ENCODE peak calls at places on chromosome 14, in seven cellular contexts. One of them, this sample, is unnamed. For H3K4me1, the result is how much of the 10 kb centered on the place peaks cover.

GRCh38 chr14:78245238-78245637 is 75.1 kb downstream of the NRXN3 start:
- DNase-seq in naive thymus-derived CD4-positive, alpha-beta T cell: no peak
- DNase-seq in ovary: no peak
- DNase-seq in heart right ventricle: no peak
- DNase-seq in GM12878: no peak
- DNase-seq in Peyer's patch: no peak
- DNase-seq in left lung: peak
- DNase-seq in this sample: no peak

GRCh38 chr14:31357279-31357678 is 63.1 kb downstream of the HEATR5A start:
- DNase-seq in naive thymus-derived CD4-positive, alpha-beta T cell: no peak
- DNase-seq in heart right ventricle: no peak
- DNase-seq in GM12878: no peak
- DNase-seq in left lung: no peak
- DNase-seq in ovary: no peak
- DNase-seq in Peyer's patch: no peak
- DNase-seq in this sample: no peak

GRCh38 chr14:21525571-21525970 is 575 bp downstream of the SALL2 start:
- DNase-seq in heart right ventricle: no peak
- DNase-seq in ovary: peak
- DNase-seq in left lung: no peak
- DNase-seq in Peyer's patch: no peak
- DNase-seq in GM12878: no peak
- DNase-seq in naive thymus-derived CD4-positive, alpha-beta T cell: no peak
- DNase-seq in this sample: no peak

GRCh38 chr14:26088260-26088659 is 509.6 kb downstream of the NOVA1 start:
- DNase-seq in GM12878: no peak
- DNase-seq in Peyer's patch: no peak
- DNase-seq in naive thymus-derived CD4-positive, alpha-beta T cell: no peak
- DNase-seq in left lung: no peak
- DNase-seq in ovary: no peak
- DNase-seq in heart right ventricle: no peak
- DNase-seq in this sample: no peak

GRCh38 chr14:39368261-39368959 is 63.8 kb downstream of the FBXO33 start:
- DNase-seq in GM12878: no peak
- DNase-seq in left lung: no peak
- DNase-seq in Peyer's patch: no peak
- DNase-seq in naive thymus-derived CD4-positive, alpha-beta T cell: no peak
- DNase-seq in ovary: peak
- DNase-seq in heart right ventricle: peak
- DNase-seq in this sample: no peak

GRCh38 chr14:95338436-95338835 is 18.7 kb upstream of the CLMN start:
- DNase-seq in left lung: no peak
- DNase-seq in naive thymus-derived CD4-positive, alpha-beta T cell: no peak
- DNase-seq in heart right ventricle: no peak
- DNase-seq in GM12878: no peak
- DNase-seq in Peyer's patch: no peak
- DNase-seq in ovary: no peak
- DNase-seq in this sample: no peak

GRCh38 chr14:92539875-92540274 is 26.3 kb downstream of the RIN3 start:
- DNase-seq in Peyer's patch: peak
- DNase-seq in ovary: peak
- DNase-seq in left lung: peak
- DNase-seq in naive thymus-derived CD4-positive, alpha-beta T cell: no peak
- DNase-seq in GM12878: no peak
- DNase-seq in heart right ventricle: peak
- DNase-seq in this sample: no peak

GRCh38 chr14:21268612-21269251 is 510 bp downstream of the HNRNPC start:
- DNase-seq in left lung: no peak
- DNase-seq in naive thymus-derived CD4-positive, alpha-beta T cell: peak
- DNase-seq in heart right ventricle: no peak
- DNase-seq in ovary: peak
- DNase-seq in Peyer's patch: peak
- DNase-seq in GM12878: no peak
- DNase-seq in this sample: no peak

GRCh38 chr14:38867561-38868150 is 235.4 kb downstream of the SEC23A start:
- DNase-seq in left lung: peak
- DNase-seq in Peyer's patch: peak
- DNase-seq in ovary: peak
- DNase-seq in heart right ventricle: peak
- DNase-seq in naive thymus-derived CD4-positive, alpha-beta T cell: peak
- DNase-seq in GM12878: no peak
- DNase-seq in this sample: peak

GRCh38 chr14:35553808-35554207 is 19.8 kb downstream of the INSM2 start:
- DNase-seq in naive thymus-derived CD4-positive, alpha-beta T cell: no peak
- DNase-seq in Peyer's patch: no peak
- DNase-seq in left lung: no peak
- DNase-seq in heart right ventricle: no peak
- DNase-seq in ovary: no peak
- DNase-seq in GM12878: no peak
- DNase-seq in this sample: no peak

GRCh38 chr14:53062856-53063255 is 90.3 kb downstream of the DDHD1 start:
- DNase-seq in GM12878: no peak
- DNase-seq in naive thymus-derived CD4-positive, alpha-beta T cell: no peak
- DNase-seq in left lung: no peak
- DNase-seq in heart right ventricle: no peak
- DNase-seq in ovary: no peak
- DNase-seq in Peyer's patch: no peak
- DNase-seq in this sample: no peak

GRCh38 chr14:69812725-69813124 is 15.7 kb upstream of the SLC10A1 start:
- DNase-seq in Peyer's patch: no peak
- DNase-seq in naive thymus-derived CD4-positive, alpha-beta T cell: no peak
- DNase-seq in GM12878: no peak
- DNase-seq in heart right ventricle: no peak
- DNase-seq in ovary: no peak
- DNase-seq in left lung: no peak
- DNase-seq in this sample: no peak

GRCh38 chr14:49051328-49052060 is 534.7 kb downstream of the RPS29 start:
- DNase-seq in Peyer's patch: no peak
- DNase-seq in naive thymus-derived CD4-positive, alpha-beta T cell: no peak
- DNase-seq in left lung: no peak
- DNase-seq in heart right ventricle: no peak
- DNase-seq in GM12878: no peak
- DNase-seq in ovary: no peak
- DNase-seq in this sample: no peak

GRCh38 chr14:30251017-30251416 is 307.9 kb upstream of the G2E3 start:
- DNase-seq in ovary: no peak
- DNase-seq in heart right ventricle: no peak
- DNase-seq in GM12878: no peak
- DNase-seq in naive thymus-derived CD4-positive, alpha-beta T cell: no peak
- DNase-seq in Peyer's patch: no peak
- DNase-seq in left lung: no peak
- DNase-seq in this sample: no peak

GRCh38 chr14:86858043-86858442 is 1134.9 kb downstream of the GALC start:
- DNase-seq in Peyer's patch: no peak
- DNase-seq in left lung: no peak
- DNase-seq in naive thymus-derived CD4-positive, alpha-beta T cell: no peak
- DNase-seq in heart right ventricle: no peak
- DNase-seq in ovary: no peak
- DNase-seq in GM12878: no peak
- DNase-seq in this sample: no peak

GRCh38 chr14:102604183-102604582 is 11.7 kb downstream of the RCOR1 start:
- DNase-seq in left lung: no peak
- DNase-seq in heart right ventricle: no peak
- DNase-seq in naive thymus-derived CD4-positive, alpha-beta T cell: no peak
- DNase-seq in GM12878: no peak
- DNase-seq in ovary: no peak
- DNase-seq in Peyer's patch: no peak
- DNase-seq in this sample: no peak
- H3K27ac ChIP-seq in left lung: peak
- H3K27ac ChIP-seq in heart right ventricle: no peak
- H3K27ac ChIP-seq in naive thymus-derived CD4-positive, alpha-beta T cell: no peak
- H3K27ac ChIP-seq in GM12878: no peak
- H3K27ac ChIP-seq in ovary: no peak
- H3K27ac ChIP-seq in Peyer's patch: no peak
- H3K27ac ChIP-seq in this sample: no peak

GRCh38 chr14:63544641-63545234 is 1.6 kb upstream of the PPP2R5E start:
- DNase-seq in naive thymus-derived CD4-positive, alpha-beta T cell: no peak
- DNase-seq in left lung: no peak
- DNase-seq in Peyer's patch: no peak
- DNase-seq in heart right ventricle: no peak
- DNase-seq in GM12878: no peak
- DNase-seq in ovary: no peak
- DNase-seq in this sample: no peak
- H3K4me3 ChIP-seq in naive thymus-derived CD4-positive, alpha-beta T cell: no peak
- H3K4me3 ChIP-seq in left lung: no peak
- H3K4me3 ChIP-seq in Peyer's patch: no peak
- H3K4me3 ChIP-seq in heart right ventricle: peak
- H3K4me3 ChIP-seq in GM12878: peak
- H3K4me3 ChIP-seq in ovary: peak
- H3K4me3 ChIP-seq in this sample: peak

GRCh38 chr14:64137657-64138290 is 156.4 kb downstream of the ESR2 start:
- DNase-seq in ovary: peak
- DNase-seq in Peyer's patch: no peak
- DNase-seq in GM12878: no peak
- DNase-seq in heart right ventricle: no peak
- DNase-seq in naive thymus-derived CD4-positive, alpha-beta T cell: no peak
- DNase-seq in left lung: no peak
- DNase-seq in this sample: no peak
- H3K4me1 ChIP-seq in ovary: under half
- H3K4me1 ChIP-seq in Peyer's patch: under half
- H3K4me1 ChIP-seq in GM12878: under half
- H3K4me1 ChIP-seq in heart right ventricle: under half
- H3K4me1 ChIP-seq in naive thymus-derived CD4-positive, alpha-beta T cell: under half
- H3K4me1 ChIP-seq in left lung: under half
- H3K4me1 ChIP-seq in this sample: under half

GRCh38 chr14:59679872-59680271 is 103.3 kb upstream of the CCDC175 start:
- DNase-seq in GM12878: no peak
- DNase-seq in ovary: no peak
- DNase-seq in Peyer's patch: no peak
- DNase-seq in left lung: no peak
- DNase-seq in heart right ventricle: no peak
- DNase-seq in naive thymus-derived CD4-positive, alpha-beta T cell: no peak
- DNase-seq in this sample: peak
- H3K27ac ChIP-seq in GM12878: no peak
- H3K27ac ChIP-seq in ovary: no peak
- H3K27ac ChIP-seq in Peyer's patch: no peak
- H3K27ac ChIP-seq in left lung: no peak
- H3K27ac ChIP-seq in heart right ventricle: no peak
- H3K27ac ChIP-seq in naive thymus-derived CD4-positive, alpha-beta T cell: no peak
- H3K27ac ChIP-seq in this sample: peak

GRCh38 chr14:75579882-75580281 is 1.5 kb downstream of the FLVCR2 start:
- DNase-seq in heart right ventricle: no peak
- DNase-seq in ovary: no peak
- DNase-seq in naive thymus-derived CD4-positive, alpha-beta T cell: no peak
- DNase-seq in GM12878: no peak
- DNase-seq in Peyer's patch: no peak
- DNase-seq in left lung: no peak
- DNase-seq in this sample: no peak
- H3K4me3 ChIP-seq in heart right ventricle: peak
- H3K4me3 ChIP-seq in ovary: no peak
- H3K4me3 ChIP-seq in naive thymus-derived CD4-positive, alpha-beta T cell: no peak
- H3K4me3 ChIP-seq in GM12878: peak
- H3K4me3 ChIP-seq in Peyer's patch: peak
- H3K4me3 ChIP-seq in left lung: peak
- H3K4me3 ChIP-seq in this sample: peak

GRCh38 chr14:100386846-100387245 is 63.7 kb downstream of the SLC25A47 start:
- DNase-seq in ovary: no peak
- DNase-seq in naive thymus-derived CD4-positive, alpha-beta T cell: no peak
- DNase-seq in left lung: no peak
- DNase-seq in heart right ventricle: no peak
- DNase-seq in Peyer's patch: no peak
- DNase-seq in GM12878: no peak
- DNase-seq in this sample: no peak

GRCh38 chr14:100386121-100386520 is 63.0 kb downstream of the SLC25A47 start:
- DNase-seq in Peyer's patch: no peak
- DNase-seq in GM12878: no peak
- DNase-seq in ovary: no peak
- DNase-seq in heart right ventricle: no peak
- DNase-seq in naive thymus-derived CD4-positive, alpha-beta T cell: no peak
- DNase-seq in left lung: no peak
- DNase-seq in this sample: no peak

GRCh38 chr14:100384277-100384676 is 61.1 kb downstream of the SLC25A47 start:
- DNase-seq in Peyer's patch: no peak
- DNase-seq in naive thymus-derived CD4-positive, alpha-beta T cell: no peak
- DNase-seq in ovary: no peak
- DNase-seq in heart right ventricle: no peak
- DNase-seq in left lung: no peak
- DNase-seq in GM12878: no peak
- DNase-seq in this sample: no peak

GRCh38 chr14:100383727-100384158 is 60.6 kb downstream of the SLC25A47 start:
- DNase-seq in GM12878: no peak
- DNase-seq in naive thymus-derived CD4-positive, alpha-beta T cell: peak
- DNase-seq in heart right ventricle: peak
- DNase-seq in ovary: peak
- DNase-seq in Peyer's patch: peak
- DNase-seq in left lung: peak
- DNase-seq in this sample: no peak

DNA sequence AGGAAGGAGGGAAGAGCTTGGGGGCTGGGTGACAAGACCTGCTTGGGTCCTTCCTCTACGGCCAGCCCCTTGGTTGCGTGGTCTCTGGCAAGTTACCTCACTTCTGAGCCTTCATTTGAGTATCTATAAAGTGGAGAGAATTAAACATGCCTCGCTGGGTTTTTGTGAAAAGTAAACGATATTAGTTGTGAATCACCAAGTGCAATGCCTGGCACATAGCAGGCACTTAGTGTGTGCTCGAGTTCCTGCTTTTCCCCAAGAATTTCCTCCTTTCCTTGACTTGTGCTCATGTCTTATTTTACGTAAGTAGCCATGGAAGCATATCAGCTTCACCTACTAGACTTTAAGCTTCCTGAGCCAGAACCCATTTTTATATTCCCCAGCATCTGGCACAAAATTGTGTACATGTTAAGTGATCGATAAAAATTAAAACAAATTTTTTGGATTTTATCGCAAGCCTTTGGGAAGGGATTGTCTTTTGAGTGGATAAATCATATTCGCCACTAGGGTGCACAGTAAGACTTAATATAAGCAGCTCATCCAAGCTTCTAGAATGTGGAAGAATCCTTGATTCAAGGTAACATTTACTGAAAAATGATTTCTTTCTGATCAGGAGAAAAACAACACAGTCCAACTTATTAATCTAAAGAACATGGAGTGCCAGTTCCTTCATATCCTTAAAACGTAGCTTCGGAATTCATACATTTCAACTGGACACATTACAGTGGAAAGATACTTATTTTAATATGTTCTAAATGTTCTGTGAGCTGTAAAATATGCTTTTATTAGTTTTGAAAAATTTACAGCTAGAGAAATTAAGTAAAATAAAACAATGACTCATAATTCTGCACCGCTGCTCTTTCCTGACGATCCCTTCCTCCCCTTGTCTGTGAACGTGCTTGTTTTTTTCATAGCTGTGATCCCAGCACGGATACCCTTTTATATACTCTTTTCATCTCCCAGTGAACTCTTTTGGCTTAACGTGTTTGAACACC is 62.0 kb downstream of the SLC25A47 start:
- DNase-seq in left lung: no peak
- DNase-seq in ovary: no peak
- DNase-seq in GM12878: no peak
- DNase-seq in Peyer's patch: no peak
- DNase-seq in heart right ventricle: no peak
- DNase-seq in naive thymus-derived CD4-positive, alpha-beta T cell: no peak
- DNase-seq in this sample: no peak
- H3K4me1 ChIP-seq in left lung: under half
- H3K4me1 ChIP-seq in ovary: under half
- H3K4me1 ChIP-seq in GM12878: under half
- H3K4me1 ChIP-seq in Peyer's patch: under half
- H3K4me1 ChIP-seq in heart right ventricle: under half
- H3K4me1 ChIP-seq in naive thymus-derived CD4-positive, alpha-beta T cell: under half
- H3K4me1 ChIP-seq in this sample: under half

GRCh38 chr14:61631044-61631692 is 64.1 kb upstream of the HIF1A start:
- DNase-seq in naive thymus-derived CD4-positive, alpha-beta T cell: no peak
- DNase-seq in Peyer's patch: no peak
- DNase-seq in heart right ventricle: no peak
- DNase-seq in left lung: no peak
- DNase-seq in GM12878: no peak
- DNase-seq in ovary: no peak
- DNase-seq in this sample: no peak
- H3K27ac ChIP-seq in naive thymus-derived CD4-positive, alpha-beta T cell: no peak
- H3K27ac ChIP-seq in Peyer's patch: no peak
- H3K27ac ChIP-seq in heart right ventricle: no peak
- H3K27ac ChIP-seq in left lung: no peak
- H3K27ac ChIP-seq in GM12878: no peak
- H3K27ac ChIP-seq in ovary: no peak
- H3K27ac ChIP-seq in this sample: no peak